ENCODE peak calls at places on chromosome 15, in four cellular contexts. X is HepG2, G is H1, Y is K562. A is an unnamed sample. For H3K27me3, the result is how much of the 10 kb centered on the place peaks cover.

GRCh38 chr15:40891810-40892448 is 2.3 kb upstream of the VPS18 start:
- DNase-seq in X (peak), G (no peak), Y (no peak), A (no peak)

GRCh38 chr15:49190586-49190985 is 20.5 kb downstream of the GALK2 start:
- DNase-seq in G (no peak), Y (no peak), X (no peak), A (no peak)

GRCh38 chr15:79192462-79193036 is 90.0 kb upstream of the ANKRD34C start:
- DNase-seq in Y (no peak), X (no peak), G (no peak), A (no peak)

GRCh38 chr15:65806387-65806786 is 14.3 kb upstream of the DENND4A start:
- DNase-seq in G (no peak), X (no peak), Y (no peak), A (no peak)

GRCh38 chr15:90902996-90903732 is at the start of gene MAN2A2:
- DNase-seq in X (peak), Y (peak), G (peak), A (no peak)

GRCh38 chr15:72599855-72600464 is 54.5 kb upstream of the GOLGA6B start:
- DNase-seq in G (no peak), X (peak), Y (peak), A (no peak)

GRCh38 chr15:85116925-85117646 is 135.4 kb downstream of the PDE8A start:
- DNase-seq in G (peak), Y (no peak), X (no peak), A (peak)

GRCh38 chr15:89385596-89386242 is 51.1 kb upstream of the POLG start:
- DNase-seq in G (no peak), Y (no peak), X (no peak), A (no peak)

GRCh38 chr15:89627256-89627970 is 27.9 kb downstream of the KIF7 start:
- DNase-seq in X (no peak), Y (no peak), G (no peak), A (no peak)

GRCh38 chr15:67838789-67839332 is 984 bp downstream of the RNU6-1 start:
- DNase-seq in Y (no peak), X (peak), G (peak), A (no peak)

GRCh38 chr15:99980791-99981190 is 247.6 kb upstream of the LYSMD4 start:
- DNase-seq in X (no peak), G (no peak), Y (no peak), A (no peak)

GRCh38 chr15:91534235-91534634 is 319.3 kb upstream of the SLCO3A1 start:
- DNase-seq in G (no peak), X (no peak), Y (no peak), A (no peak)

GRCh38 chr15:91237493-91237892 is 137.4 kb downstream of the SV2B start:
- DNase-seq in X (no peak), Y (no peak), G (no peak), A (no peak)

GRCh38 chr15:60520825-60521368 is 42.0 kb upstream of the ICE2 start:
- DNase-seq in G (peak), Y (peak), X (peak), A (no peak)

GRCh38 chr15:100765458-100766224 is 114.0 kb upstream of the ALDH1A3 start:
- DNase-seq in X (no peak), Y (no peak), G (no peak), A (no peak)

GRCh38 chr15:29134641-29135071 is 135.0 kb downstream of the NSMCE3 start:
- DNase-seq in Y (no peak), X (no peak), G (no peak), A (no peak)

GRCh38 chr15:99102332-99103235 is 2.3 kb upstream of the SYNM start:
- DNase-seq in Y (no peak), G (no peak), X (no peak), A (no peak)

DNA sequence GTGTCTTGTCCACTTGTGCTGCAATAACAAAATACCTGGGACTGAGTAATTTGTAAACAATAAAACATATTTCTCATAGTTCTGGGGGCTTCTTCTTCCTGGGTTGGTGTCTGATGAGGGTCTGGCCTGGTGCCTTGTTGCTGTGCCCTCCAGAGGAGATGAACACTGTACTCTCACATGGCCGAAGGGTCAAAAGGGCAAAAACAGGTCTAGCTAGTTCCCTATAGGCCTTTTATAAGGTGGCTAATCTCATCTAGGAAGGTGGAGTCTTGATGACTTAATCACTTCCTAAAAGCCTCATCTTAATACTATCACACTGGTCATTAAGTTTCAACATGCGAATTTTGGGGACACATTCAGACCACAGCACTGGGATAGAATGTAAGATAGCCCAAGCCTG is 228.4 kb downstream of the TLE3 start:
- DNase-seq in X (no peak), G (no peak), Y (no peak), A (no peak)
- H3K27me3 ChIP-seq in X (under half), G (under half), Y (under half), A (under half)

GRCh38 chr15:71444866-71445590 is 329.8 kb downstream of the THSD4 start:
- DNase-seq in Y (no peak), X (peak), G (no peak), A (no peak)
- TF ChIP-seq EP300 in Y (no peak), X (no peak), G (no peak), A (no peak)

GRCh38 chr15:39624806-39625205 is 43.9 kb downstream of the THBS1 start:
- DNase-seq in Y (no peak), G (no peak), X (peak), A (peak)
- TF ChIP-seq SRF in Y (no peak), G (no peak), X (no peak), A (no peak)

GRCh38 chr15:58065011-58065444 is 483 bp downstream of the ALDH1A2 start:
- DNase-seq in G (peak), Y (peak), X (no peak), A (no peak)
- H3K27me3 ChIP-seq in G (half or more), Y (under half), X (under half), A (under half)

GRCh38 chr15:74218172-74218885 is 15.7 kb upstream of the STRA6 start:
- DNase-seq in G (no peak), X (no peak), Y (no peak), A (no peak)

GRCh38 chr15:74221399-74222230 is 14.5 kb upstream of the CCDC33 start:
- DNase-seq in G (peak), Y (no peak), X (no peak), A (no peak)

GRCh38 chr15:74222231-74222511 is 14.0 kb upstream of the CCDC33 start:
- DNase-seq in Y (no peak), G (no peak), X (no peak), A (no peak)

GRCh38 chr15:74222705-74223104 is 13.4 kb upstream of the CCDC33 start:
- DNase-seq in Y (no peak), G (no peak), X (no peak), A (no peak)

GRCh38 chr15:74220475-74221248 is 15.5 kb upstream of the CCDC33 start:
- DNase-seq in X (no peak), G (no peak), Y (no peak), A (no peak)
- TF ChIP-seq EP300 in X (no peak), G (no peak), Y (no peak), A (no peak)

GRCh38 chr15:31350771-31351170 is 24.1 kb downstream of the KLF13 start:
- DNase-seq in X (no peak), Y (no peak), G (no peak), A (no peak)

GRCh38 chr15:31352283-31352880 is 25.7 kb downstream of the KLF13 start:
- DNase-seq in X (no peak), Y (no peak), G (no peak), A (no peak)

GRCh38 chr15:31347981-31348803 is 21.6 kb downstream of the KLF13 start:
- DNase-seq in Y (no peak), G (no peak), X (no peak), A (no peak)

GRCh38 chr15:31347067-31347975 is 20.7 kb downstream of the KLF13 start:
- DNase-seq in Y (no peak), X (no peak), G (no peak), A (no peak)

GRCh38 chr15:31349233-31350141 is 22.9 kb downstream of the KLF13 start:
- DNase-seq in G (no peak), X (no peak), Y (no peak), A (no peak)
- TF ChIP-seq SRF in G (no peak), X (no peak), Y (no peak), A (no peak)

GRCh38 chr15:92672102-92672501 is 16.5 kb upstream of the FAM174B start:
- DNase-seq in Y (no peak), X (no peak), G (no peak), A (no peak)
- H3K27me3 ChIP-seq in Y (under half), X (under half), G (under half), A (under half)

GRCh38 chr15:82985688-82986441 is at the start of gene RAMAC:
- DNase-seq in G (peak), X (peak), Y (peak), A (peak)
- TF ChIP-seq EP300 in G (no peak), X (no peak), Y (no peak), A (no peak)

A was measured in GM12878.